ENCODE peak calls at places on chromosome 12, in seven cellular contexts. G is A549, H is tibial nerve, O is suprapubic skin, Z is K562, R is GM12878, W is SK-N-SH. C is an unnamed sample.

GRCh38 chr12:541676-542289 is 82.0 kb downstream of the B4GALNT3 start:
- DNase-seq in R (no peak), G (no peak), O (no peak), W (peak; percentile 69), H (no peak), Z (no peak), C (no peak)

GRCh38 chr12:120649442-120650248 is 9.2 kb downstream of the CABP1 start:
- DNase-seq in G (no peak), O (no peak), Z (no peak), H (no peak), R (no peak), W (peak; percentile 78), C (no peak)

GRCh38 chr12:120846721-120847120 is 57.4 kb downstream of the SPPL3 start:
- DNase-seq in Z (no peak), O (no peak), W (no peak), H (no peak), G (no peak), R (no peak), C (no peak)

GRCh38 chr12:120041386-120042231 is 52.6 kb downstream of the BICDL1 start:
- DNase-seq in W (no peak), H (no peak), Z (no peak), R (no peak), G (no peak), O (no peak), C (no peak)

GRCh38 chr12:19382111-19382526 is 57.2 kb upstream of the AEBP2 start:
- DNase-seq in H (no peak), W (no peak), R (peak; percentile 46), G (peak; percentile 88), O (peak; percentile 23), Z (no peak), C (peak; percentile 3)

GRCh38 chr12:3700861-3701260 is 52.0 kb downstream of the CRACR2A start:
- DNase-seq in R (no peak), Z (no peak), H (no peak), O (no peak), G (no peak), W (no peak), C (no peak)

GRCh38 chr12:105948331-105948730 is 190.4 kb downstream of the NUAK1 start:
- DNase-seq in H (peak; percentile 38), G (no peak), Z (no peak), W (no peak), O (no peak), R (no peak), C (no peak)

GRCh38 chr12:66154776-66155175 is 15.0 kb downstream of the TMBIM4 start:
- DNase-seq in H (no peak), R (no peak), G (no peak), W (no peak), Z (no peak), O (no peak), C (no peak)

GRCh38 chr12:103013741-103014140 is 56.3 kb downstream of the ASCL1 start:
- DNase-seq in Z (no peak), O (no peak), H (no peak), R (no peak), W (no peak), G (no peak), C (no peak)

GRCh38 chr12:118418385-118419057 is 42.2 kb downstream of the SUDS3 start:
- DNase-seq in G (no peak), O (no peak), W (no peak), Z (no peak), H (no peak), R (no peak), C (no peak)

GRCh38 chr12:91383106-91383505 is 200.5 kb upstream of the DCN start:
- DNase-seq in G (no peak), H (no peak), R (no peak), W (no peak), Z (no peak), O (no peak), C (no peak)

GRCh38 chr12:84924956-84925355 is 12.4 kb upstream of the SLC6A15 start:
- DNase-seq in W (no peak), G (peak; percentile 25), R (no peak), Z (no peak), H (no peak), O (no peak), C (no peak)

GRCh38 chr12:92356405-92356804 is 210.8 kb upstream of the BTG1 start:
- DNase-seq in Z (no peak), R (no peak), G (no peak), O (no peak), W (no peak), H (no peak), C (no peak)

GRCh38 chr12:77407951-77408350 is 342.6 kb upstream of the E2F7 start:
- DNase-seq in W (no peak), H (no peak), G (no peak), R (no peak), O (no peak), Z (no peak), C (no peak)

GRCh38 chr12:132374821-132375445 is 45.5 kb upstream of the GALNT9 start:
- DNase-seq in Z (no peak), W (no peak), H (no peak), G (no peak), R (no peak), O (no peak), C (no peak)

GRCh38 chr12:49417558-49417957 is 50.3 kb downstream of the SPATS2 start:
- DNase-seq in W (no peak), G (no peak), O (no peak), Z (no peak), H (no peak), R (no peak), C (no peak)

GRCh38 chr12:122215789-122216188 is 10.1 kb downstream of the DIABLO start:
- DNase-seq in R (no peak), G (no peak), O (no peak), H (no peak), Z (no peak), W (no peak), C (no peak)

GRCh38 chr12:56723889-56724659 is 1.0 kb downstream of the NACA start:
- DNase-seq in Z (peak; percentile 58), H (peak; percentile 85), G (peak; percentile 40), W (no peak), R (no peak), O (no peak), C (peak; percentile 34)

GRCh38 chr12:56725723-56726102 is 614 bp upstream of the NACA start:
- DNase-seq in Z (no peak), R (no peak), O (no peak), H (no peak), W (no peak), G (no peak), C (no peak)

GRCh38 chr12:56724660-56724988 is 475 bp downstream of the NACA start:
- DNase-seq in W (no peak), Z (no peak), O (no peak), G (no peak), H (peak; percentile 21), R (no peak), C (no peak)

GRCh38 chr12:56723352-56723751 is 1.7 kb downstream of the NACA start:
- DNase-seq in O (no peak), H (no peak), G (no peak), W (no peak), Z (no peak), R (no peak), C (no peak)

DNA sequence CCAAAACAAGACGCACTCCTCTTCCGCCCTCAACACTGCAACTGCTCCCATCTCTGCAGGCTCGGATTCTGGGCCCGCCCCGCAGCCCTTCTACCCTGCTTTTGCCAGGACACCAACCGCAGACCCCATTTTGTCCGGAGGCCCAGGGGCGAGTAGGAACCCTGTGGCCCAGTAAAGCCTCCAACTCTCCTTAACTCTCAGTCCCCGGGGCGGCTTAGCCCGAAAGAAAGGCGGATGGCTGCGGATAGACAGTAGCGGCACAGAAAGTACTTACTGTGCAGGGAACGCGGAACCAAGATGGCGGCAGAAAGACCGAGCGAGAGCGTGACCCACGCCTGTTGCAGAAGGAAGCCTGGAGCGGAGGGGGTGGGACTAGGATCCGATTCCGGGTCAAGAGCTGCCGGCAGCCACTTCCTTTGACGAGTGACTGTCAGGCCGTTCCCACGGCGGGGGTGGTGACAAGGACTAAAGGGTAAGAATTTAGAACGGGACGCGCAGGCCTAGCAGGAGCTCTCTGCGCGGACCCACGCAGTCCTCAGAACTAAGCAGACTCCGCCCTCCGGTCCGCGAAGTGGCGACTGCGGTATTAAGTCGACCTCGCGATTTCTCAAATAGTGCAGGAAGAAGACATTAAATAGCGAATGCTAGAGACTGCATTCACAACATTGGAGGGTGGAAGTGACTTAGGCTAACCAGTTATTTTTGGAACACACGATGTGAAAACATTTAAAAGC is at the start of gene NACA:
- DNase-seq in W (peak; percentile 94), O (peak; percentile 100), H (peak; percentile 97), Z (peak; percentile 99), R (peak; percentile 91), G (peak; percentile 99), C (peak; percentile 98)
- TF ChIP-seq EP300 in W (no peak), O (no peak), H (peak; percentile 100), Z (peak; percentile 3), R (no peak), G (no peak), C (no peak)

GRCh38 chr12:97093187-97093683 is 186.2 kb downstream of the NEDD1 start:
- DNase-seq in Z (no peak), R (no peak), G (no peak), O (no peak), W (no peak), H (no peak), C (no peak)
- TF ChIP-seq EP300 in Z (no peak), R (no peak), G (no peak), O (no peak), W (no peak), H (no peak), C (no peak)

DNA sequence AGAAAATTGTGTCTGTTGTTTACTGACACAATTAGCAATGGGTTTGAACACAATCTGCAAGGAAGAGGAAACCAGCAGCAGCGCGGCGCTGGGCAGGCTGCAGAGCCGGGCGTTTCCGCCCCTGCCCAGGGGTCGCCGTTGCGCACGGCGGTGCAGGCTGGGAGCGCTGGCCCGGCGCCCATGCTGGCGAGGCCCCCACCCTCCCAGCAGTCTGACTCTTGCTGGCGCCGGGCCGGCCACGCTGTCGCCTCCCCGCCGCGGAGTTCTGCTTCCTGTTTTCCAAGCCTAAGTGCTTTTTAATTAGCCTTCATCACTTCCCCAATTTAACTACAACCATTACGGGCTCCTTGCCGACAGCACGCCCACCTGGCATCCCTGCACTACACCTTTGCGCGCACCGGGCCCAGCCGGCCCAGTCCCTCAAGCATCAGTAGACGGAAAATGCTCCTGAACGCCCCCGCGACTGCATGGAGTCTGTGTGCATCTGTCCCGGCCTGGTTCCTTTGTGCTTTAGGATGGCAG is 212.1 kb downstream of the GXYLT1 start:
- DNase-seq in W (peak; percentile 91), O (peak; percentile 81), G (no peak), R (no peak), H (peak; percentile 36), Z (peak; percentile 36), C (peak; percentile 63)
- TF ChIP-seq EP300 in W (no peak), O (no peak), G (no peak), R (no peak), H (peak; percentile 54), Z (no peak), C (no peak)

DNA sequence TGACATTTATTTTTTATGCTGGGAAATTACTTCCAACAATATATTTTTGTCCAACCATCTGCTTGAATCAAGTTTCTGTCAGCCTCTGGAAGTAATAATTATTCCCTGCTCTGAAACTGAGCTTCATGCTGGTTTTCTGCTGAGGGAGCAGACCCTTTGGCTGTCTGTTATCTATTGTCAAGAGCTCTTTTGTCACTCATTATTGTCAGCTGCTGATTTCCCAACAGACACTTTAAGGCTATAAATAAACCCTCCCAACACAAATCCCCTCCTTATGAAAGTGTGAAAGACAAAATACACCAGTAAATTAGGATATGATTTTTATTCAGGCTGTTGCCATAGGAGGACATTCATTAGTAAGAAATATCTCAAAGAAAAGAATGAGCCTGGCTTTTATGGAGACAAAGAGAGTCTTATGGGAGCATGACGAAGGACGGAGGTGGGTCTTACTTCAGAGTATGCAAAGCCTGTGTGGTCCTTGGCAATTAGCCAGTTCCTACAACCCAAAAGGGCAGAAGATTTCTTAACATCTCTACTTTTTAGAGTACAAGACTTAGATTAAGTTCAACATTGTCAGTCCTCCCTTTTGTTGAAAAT is 180.8 kb downstream of the CRADD start:
- DNase-seq in G (no peak), O (no peak), Z (no peak), R (no peak), W (no peak), H (peak; percentile 12), C (no peak)
- TF ChIP-seq EP300 in G (no peak), O (no peak), Z (no peak), R (no peak), W (no peak), H (no peak), C (no peak)